ENCODE peak calls at places on chromosomes 13 and 19, in ten cellular contexts. Z is uterus, C is fibroblast of mammary gland, R is stomach, D is astrocyte of the spinal cord, I is Peyer's patch, O is heart left ventricle, B is esophagus squamous epithelium, Q is fibroblast of pulmonary artery, N is ovary. P is an unnamed sample.

GRCh38 chr13:106619688-106620555 is 52.0 kb upstream of the ARGLU1 start:
- DNase-seq in I (peak), R (no peak), B (no peak), Z (no peak), D (peak), N (peak), Q (peak), C (peak), O (peak), P (peak)

GRCh38 chr19:52748336-52748950 is 13.6 kb upstream of the ZNF611 start:
- DNase-seq in C (peak), Z (peak), O (no peak), Q (peak), D (peak), B (no peak), I (no peak), R (no peak), N (peak), P (no peak)

GRCh38 chr19:1648156-1648925 is 4.1 kb downstream of the TCF3 start:
- DNase-seq in N (no peak), D (no peak), R (no peak), B (no peak), I (peak), Q (no peak), O (peak), C (no peak), Z (no peak), P (no peak)

GRCh38 chr13:101649490-101650126 is 197.1 kb downstream of the ITGBL1 start:
- DNase-seq in N (no peak), C (peak), D (peak), Z (no peak), B (no peak), I (no peak), R (no peak), Q (peak), O (no peak), P (no peak)

GRCh38 chr19:31589109-31589508 is 239.9 kb upstream of the TSHZ3 start:
- DNase-seq in Z (no peak), I (no peak), B (no peak), Q (no peak), C (no peak), R (no peak), N (no peak), D (no peak), O (no peak), P (no peak)

GRCh38 chr19:2476451-2477140 is 669 bp downstream of the GADD45B start:
- DNase-seq in O (peak), C (peak), N (peak), Z (peak), B (no peak), D (peak), Q (peak), I (peak), R (peak), P (no peak)

GRCh38 chr19:8224394-8225145 is 15.4 kb downstream of the CERS4 start:
- DNase-seq in Q (no peak), O (peak), D (no peak), R (no peak), Z (peak), I (no peak), B (no peak), C (peak), N (no peak), P (no peak)

GRCh38 chr13:113775451-113776145 is 16.6 kb downstream of the TMEM255B start:
- DNase-seq in B (no peak), I (no peak), Z (no peak), C (no peak), D (no peak), Q (no peak), O (no peak), R (peak), N (no peak), P (no peak)

GRCh38 chr19:50837300-50837699 is 3.9 kb upstream of the KLK15 start:
- DNase-seq in Z (no peak), O (no peak), Q (no peak), I (no peak), N (no peak), D (no peak), R (no peak), C (no peak), B (no peak), P (no peak)

DNA sequence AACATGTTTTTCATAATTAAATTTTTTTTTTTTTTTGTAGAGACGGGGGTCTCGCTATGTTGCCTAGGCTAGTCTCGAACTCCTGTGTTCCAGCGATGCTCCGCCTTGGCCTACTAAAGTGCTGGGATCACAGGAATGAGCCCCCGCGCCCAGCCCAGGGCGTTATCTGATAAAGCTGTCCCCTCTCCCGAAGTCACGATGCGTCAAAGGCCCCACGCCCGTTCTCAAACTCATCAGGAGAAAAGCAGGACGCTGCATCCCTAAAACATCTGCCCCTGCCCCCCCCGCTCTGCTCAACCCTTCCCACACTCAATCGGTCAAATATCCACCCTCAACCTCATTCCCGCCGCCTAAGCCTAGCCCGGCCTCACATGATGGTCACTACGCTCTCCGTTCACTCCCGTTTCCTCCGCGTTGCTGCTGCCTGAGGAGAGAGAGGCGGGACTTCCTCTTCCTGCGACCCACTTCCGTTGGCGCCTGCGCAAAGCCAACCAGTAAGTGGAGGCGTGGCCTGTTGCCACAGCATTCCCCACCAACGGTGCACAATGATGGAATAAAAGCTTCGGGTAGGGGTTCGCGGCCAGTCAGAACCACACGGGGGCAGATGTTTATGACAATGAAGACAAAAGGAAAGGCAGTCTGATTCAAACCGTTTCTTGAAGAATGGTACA is at the start of gene SNRPD2:
- DNase-seq in B (peak), O (peak), N (peak), I (peak), R (peak), D (peak), Z (peak), Q (peak), C (peak), P (peak)
- H3K4me3 ChIP-seq in B (peak), O (peak), N (peak), I (peak), R (peak), D (peak), Z (peak), Q (peak), C (peak), P (peak)

GRCh38 chr19:6352381-6353165 is 8.8 kb upstream of the CLPP start:
- DNase-seq in R (no peak), Z (no peak), Q (no peak), O (no peak), C (no peak), D (no peak), N (no peak), B (no peak), I (no peak), P (no peak)

GRCh38 chr19:6357995-6358394 is 3.3 kb upstream of the CLPP start:
- DNase-seq in Z (no peak), I (no peak), R (no peak), D (no peak), C (no peak), B (no peak), O (no peak), N (no peak), Q (no peak), P (no peak)

GRCh38 chr19:6350688-6351087 is 10.6 kb upstream of the CLPP start:
- DNase-seq in R (no peak), I (no peak), Q (no peak), Z (no peak), C (no peak), O (no peak), B (no peak), N (no peak), D (no peak), P (no peak)

GRCh38 chr19:6357174-6357573 is 4.2 kb upstream of the CLPP start:
- DNase-seq in D (no peak), B (no peak), Q (no peak), Z (no peak), R (no peak), C (no peak), O (no peak), N (no peak), I (no peak), P (no peak)

GRCh38 chr19:6354098-6354674 is 7.1 kb upstream of the CLPP start:
- DNase-seq in R (no peak), D (no peak), Z (no peak), Q (peak), N (no peak), C (peak), O (no peak), B (no peak), I (no peak), P (no peak)
- TF ChIP-seq CTCF in R (no peak), D (peak), Z (peak), Q (peak), N (no peak), C (peak), O (peak), B (peak), I (no peak), P (peak)

DNA sequence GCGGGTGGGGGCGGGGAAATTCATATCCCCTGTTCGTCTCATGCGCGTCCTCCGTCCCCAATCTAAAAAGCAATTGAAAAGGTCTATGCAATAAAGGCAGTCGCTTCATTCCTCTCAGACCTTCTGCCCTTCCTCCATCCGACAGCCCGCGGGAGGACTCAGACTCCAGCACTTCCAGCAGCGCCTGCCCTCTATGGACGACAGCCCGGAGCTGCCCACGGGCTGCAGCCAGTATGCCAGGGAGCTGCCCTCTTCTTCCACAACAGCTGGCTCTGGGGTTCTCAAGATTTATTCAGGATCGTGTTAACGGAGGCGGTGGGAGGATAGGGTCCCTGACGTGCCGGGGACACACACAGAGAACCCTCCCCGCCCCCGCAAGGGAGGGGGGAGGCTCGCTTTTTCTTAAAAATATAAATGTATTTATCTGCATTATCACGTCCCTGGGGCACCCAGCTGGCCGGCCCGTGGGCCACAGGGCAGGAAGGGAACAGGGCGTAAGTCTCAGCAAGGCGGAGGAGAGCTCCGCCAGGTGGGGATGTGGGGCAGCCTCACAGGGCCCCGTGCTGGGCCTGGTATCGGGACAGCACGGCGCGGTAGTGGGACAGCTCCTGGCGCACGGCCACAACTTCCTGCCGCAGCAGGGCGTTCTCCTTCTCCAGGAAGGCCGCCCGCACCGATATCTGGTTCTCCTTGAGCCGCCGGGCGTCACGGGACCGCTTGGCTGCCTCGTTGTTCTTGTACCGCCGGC is 6.7 kb downstream of the DBP start:
- DNase-seq in D (peak), R (peak), I (no peak), Z (peak), C (no peak), O (peak), N (peak), B (no peak), Q (peak), P (no peak)
- H3K4me3 ChIP-seq in D (no peak), R (peak), I (peak), Z (no peak), C (no peak), O (no peak), N (no peak), B (no peak), Q (peak), P (no peak)

DNA sequence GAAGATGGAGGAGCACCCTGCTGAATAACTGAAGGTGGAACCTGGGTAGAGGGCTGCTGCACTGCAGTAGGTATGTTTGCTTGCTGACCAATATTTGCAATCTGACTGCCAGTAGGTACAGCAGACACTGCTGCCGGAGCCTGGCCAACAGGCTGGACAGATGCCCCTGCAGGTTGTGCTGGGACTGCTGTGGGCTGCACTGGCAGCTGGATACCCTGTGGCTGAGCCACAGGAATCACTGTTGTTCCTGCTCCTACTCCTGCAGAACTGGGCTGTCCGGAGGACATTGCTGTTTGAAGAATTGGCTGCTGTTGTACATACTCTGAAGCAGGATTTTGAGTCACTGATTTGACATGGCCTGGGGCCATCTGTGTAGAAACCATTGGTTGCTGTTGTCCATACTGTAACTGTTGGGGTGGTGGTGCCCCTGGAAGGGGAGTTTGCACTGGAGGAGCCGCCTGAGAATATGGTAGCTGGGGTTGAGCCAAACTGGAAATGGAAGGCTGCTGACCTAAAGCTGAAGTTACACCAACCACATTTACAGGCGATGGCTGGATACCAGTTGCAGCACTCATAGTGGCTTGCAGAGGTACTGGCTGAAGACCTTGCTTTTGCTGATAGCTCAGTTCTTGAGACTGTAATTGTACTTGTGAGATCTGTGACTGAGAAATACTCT is 2.2 kb downstream of the TSC22D1 start:
- DNase-seq in R (peak), Z (no peak), C (peak), Q (peak), B (no peak), N (no peak), D (peak), O (no peak), I (no peak), P (peak)
- TF ChIP-seq CTCF in R (no peak), Z (peak), C (peak), Q (peak), B (no peak), N (no peak), D (peak), O (peak), I (peak), P (peak)

GRCh38 chr19:18431351-18432197 is 6.4 kb downstream of the ISYNA1 start:
- DNase-seq in D (no peak), C (no peak), O (no peak), N (peak), R (no peak), Z (no peak), I (no peak), B (no peak), Q (no peak), P (no peak)

GRCh38 chr19:18428173-18428836 is 9.1 kb downstream of the SSBP4 start:
- DNase-seq in B (no peak), C (no peak), R (no peak), O (no peak), I (no peak), Q (no peak), N (peak), D (no peak), Z (no peak), P (no peak)

GRCh38 chr19:18430417-18431144 is 7.4 kb downstream of the ISYNA1 start:
- DNase-seq in C (no peak), D (no peak), B (no peak), Z (no peak), O (no peak), N (peak), I (no peak), Q (no peak), R (no peak), P (no peak)

GRCh38 chr19:18428837-18429674 is 8.9 kb downstream of the ISYNA1 start:
- DNase-seq in D (peak), Z (peak), Q (peak), C (peak), B (no peak), O (peak), I (peak), N (peak), R (peak), P (no peak)

GRCh38 chr19:18429717-18430416 is 8.1 kb downstream of the ISYNA1 start:
- DNase-seq in R (no peak), B (no peak), D (no peak), O (no peak), I (no peak), Z (no peak), C (no peak), N (peak), Q (no peak), P (no peak)
- H3K4me3 ChIP-seq in R (peak), B (no peak), D (no peak), O (peak), I (no peak), Z (no peak), C (no peak), N (peak), Q (no peak), P (no peak)

GRCh38 chr13:94950303-94950702 is 238.0 kb upstream of the SOX21 start:
- DNase-seq in R (no peak), I (no peak), C (peak), Z (no peak), D (no peak), O (no peak), Q (peak), N (no peak), B (no peak), P (no peak)
- TF ChIP-seq CTCF in R (no peak), I (no peak), C (peak), Z (no peak), D (peak), O (no peak), Q (peak), N (no peak), B (no peak), P (peak)

DNA sequence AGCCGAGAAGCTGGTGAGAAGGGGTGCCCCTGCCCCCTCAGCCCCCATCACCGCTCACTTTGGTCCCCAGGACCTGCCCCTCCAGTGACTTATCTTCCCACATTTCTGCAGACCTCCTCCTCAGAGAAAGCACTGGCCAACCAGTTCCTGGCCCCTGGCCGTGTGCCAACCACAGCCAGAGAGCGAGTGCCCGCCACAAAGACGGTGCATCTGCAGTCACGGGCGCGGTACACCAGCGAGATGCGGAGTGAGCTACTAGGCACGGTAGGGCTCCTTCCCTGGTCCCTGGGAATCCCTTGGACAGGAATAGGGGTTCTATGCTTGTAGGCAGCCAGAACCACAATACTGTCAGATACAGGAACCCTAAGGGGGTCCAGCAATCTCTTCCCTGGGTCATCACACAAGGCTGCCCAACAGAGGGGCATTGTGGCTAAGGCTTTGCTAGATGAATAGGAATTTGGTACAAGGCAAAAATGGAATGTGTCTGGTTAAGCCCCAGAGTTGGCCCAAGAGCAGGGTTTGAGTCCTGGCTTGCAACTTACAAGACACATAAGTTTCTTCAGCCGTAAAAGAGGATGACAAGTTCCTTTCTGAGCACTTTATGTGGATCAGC is 1.0 kb downstream of the USE1 start:
- DNase-seq in Z (no peak), I (no peak), Q (no peak), O (no peak), C (no peak), B (no peak), D (no peak), N (peak), R (no peak), P (no peak)
- H3K4me3 ChIP-seq in Z (peak), I (peak), Q (peak), O (peak), C (peak), B (no peak), D (peak), N (peak), R (peak), P (peak)

GRCh38 chr19:49338691-49339363 is 3.6 kb downstream of the CD37 start:
- DNase-seq in D (peak), B (no peak), I (peak), N (peak), C (no peak), O (peak), Q (peak), R (peak), Z (peak), P (no peak)
- TF ChIP-seq CTCF in D (no peak), B (no peak), I (no peak), N (no peak), C (no peak), O (no peak), Q (no peak), R (no peak), Z (no peak), P (no peak)

P was measured in AG09309.